ENCODE peak calls at places on chromosomes 12 and 14, in seven cellular contexts. F is NCI-H1694 treated with DMSO at 0.1 percent for 48 hours; K is activated CD8-positive, alpha-beta memory T cell treated with anti-CD3 and anti-CD28 coated beads, Interleukin-2, amount 50 U/mL, for 4 hours; J is ELF-1; U is T-helper 2 cell; E is nucleus accumbens; A is NCI-H774. G is an unnamed sample.

GRCh38 chr14:100303179-100303578 is 3.1 kb downstream of the SLC25A29 start:
- DNase-seq in F (peak; percentile 26), K (no peak), J (no peak), U (no peak), E (no peak), A (no peak), G (no peak)

GRCh38 chr12:113462880-113463745 is 8.6 kb downstream of the LHX5 start:
- DNase-seq in F (no peak), K (no peak), J (peak; percentile 58), U (no peak), E (no peak), A (no peak), G (no peak)

GRCh38 chr14:69673578-69674305 is 62.3 kb downstream of the SUSD6 start:
- DNase-seq in F (no peak), K (no peak), J (no peak), U (no peak), E (no peak), A (no peak), G (no peak)

GRCh38 chr14:28077005-28077404 is 689.6 kb upstream of the FOXG1 start:
- DNase-seq in F (no peak), K (no peak), J (no peak), U (no peak), E (no peak), A (no peak), G (no peak)

GRCh38 chr14:36509056-36509917 is 10.7 kb downstream of the NKX2-1 start:
- DNase-seq in F (no peak), K (no peak), J (no peak), U (no peak), E (no peak), A (no peak), G (no peak)

GRCh38 chr14:105433161-105433605 is 13.6 kb downstream of the MTA1 start:
- DNase-seq in F (no peak), K (no peak), J (peak; percentile 60), U (no peak), E (no peak), A (no peak), G (no peak)

GRCh38 chr12:55935742-55936151 is 4.8 kb downstream of the DGKA start:
- DNase-seq in F (no peak), K (peak; percentile 50), J (no peak), U (no peak), E (no peak), A (no peak), G (no peak)

GRCh38 chr12:55651314-55651703 is 14.6 kb downstream of the OR10P1 start:
- DNase-seq in F (no peak), K (no peak), J (no peak), U (no peak), E (no peak), A (no peak), G (no peak)

GRCh38 chr12:107515446-107515958 is 170.1 kb upstream of the PWP1 start:
- DNase-seq in F (no peak), K (peak; percentile 29), J (no peak), U (no peak), E (no peak), A (peak; percentile 24), G (no peak)

GRCh38 chr12:111202237-111202592 is 166.7 kb downstream of the PHETA1 start:
- DNase-seq in F (no peak), K (no peak), J (no peak), U (no peak), E (no peak), A (no peak), G (no peak)

GRCh38 chr14:63475761-63476160 is 67.4 kb downstream of the PPP2R5E start:
- DNase-seq in F (no peak), K (no peak), J (no peak), U (no peak), E (no peak), A (no peak), G (no peak)

GRCh38 chr12:68611094-68611818 is 557 bp downstream of the RAP1B start:
- DNase-seq in F (no peak), K (peak; percentile 38), J (peak; percentile 70), U (peak; percentile 13), E (peak; percentile 29), A (peak; percentile 43), G (peak; percentile 22)

GRCh38 chr14:38311655-38312054 is 55.8 kb upstream of the CLEC14A start:
- DNase-seq in F (no peak), K (no peak), J (no peak), U (no peak), E (no peak), A (no peak), G (no peak)

GRCh38 chr14:64736271-64737131 is 32.3 kb downstream of the PLEKHG3 start:
- DNase-seq in F (no peak), K (no peak), J (peak; percentile 42), U (no peak), E (no peak), A (no peak), G (no peak)

GRCh38 chr14:31205681-31206535 is 1.7 kb downstream of the HECTD1 start:
- DNase-seq in F (peak; percentile 26), K (no peak), J (peak; percentile 6), U (no peak), E (no peak), A (no peak), G (no peak)

GRCh38 chr14:52706286-52706685 is 714 bp upstream of the PSMC6 start:
- DNase-seq in F (no peak), K (peak; percentile 38), J (no peak), U (no peak), E (no peak), A (no peak), G (peak; percentile 9)

GRCh38 chr12:108578813-108579212 is 16.4 kb downstream of the ISCU start:
- DNase-seq in F (no peak), K (no peak), J (no peak), U (no peak), E (no peak), A (no peak), G (no peak)

GRCh38 chr14:100736269-100737180 is 9.8 kb downstream of the DLK1 start:
- DNase-seq in F (no peak), K (no peak), J (no peak), U (no peak), E (no peak), A (no peak), G (no peak)

GRCh38 chr14:79587194-79587593 is 624.1 kb downstream of the DIO2 start:
- DNase-seq in F (no peak), K (no peak), J (no peak), U (no peak), E (no peak), A (no peak), G (no peak)

GRCh38 chr14:105505101-105505500 is 14.1 kb downstream of the TEDC1 start:
- DNase-seq in F (no peak), K (no peak), J (no peak), U (no peak), E (no peak), A (no peak), G (no peak)

GRCh38 chr12:125065021-125065752 is at the start of gene AACS:
- DNase-seq in F (peak; percentile 27), K (peak; percentile 76), J (peak; percentile 83), U (peak; percentile 66), E (peak; percentile 77), A (peak; percentile 76), G (peak; percentile 54)

GRCh38 chr12:114032801-114033200 is 66.7 kb upstream of the RBM19 start:
- DNase-seq in F (no peak), K (no peak), J (no peak), U (no peak), E (no peak), A (no peak), G (no peak)

GRCh38 chr12:15996254-15996653 is 85.1 kb downstream of the DERA start:
- DNase-seq in F (peak; percentile 66), K (no peak), J (peak; percentile 18), U (no peak), E (no peak), A (no peak), G (no peak)

GRCh38 chr14:104882325-104882973 is 17.4 kb downstream of the CEP170B start:
- DNase-seq in F (no peak), K (no peak), J (peak; percentile 80), U (peak; percentile 7), E (no peak), A (peak; percentile 44), G (no peak)

GRCh38 chr14:99245541-99246511 is 26.2 kb downstream of the BCL11B start:
- DNase-seq in F (no peak), K (no peak), J (peak; percentile 77), U (no peak), E (no peak), A (no peak), G (no peak)

GRCh38 chr14:69716483-69717187 is 50.3 kb upstream of the SRSF5 start:
- DNase-seq in F (no peak), K (no peak), J (no peak), U (no peak), E (no peak), A (no peak), G (peak; percentile 24)

GRCh38 chr14:75247286-75247922 is 31.2 kb upstream of the FOS start:
- DNase-seq in F (no peak), K (peak; percentile 48), J (no peak), U (no peak), E (no peak), A (no peak), G (peak; percentile 56)

G was measured in T-cell.